ENCODE peak calls at places on chromosomes 5 and 9, in nine cellular contexts. D, O, I, N, M, T, G, C and V are unnamed samples.

GRCh38 chr5:139611703-139612584 is 36.2 kb upstream of the CXXC5 start:
- DNase-seq in G (no peak), O (peak), I (no peak), M (peak), D (no peak), C (no peak), N (no peak), T (no peak), V (no peak)

GRCh38 chr5:117149312-117149711 is 574.7 kb upstream of the SEMA6A start:
- DNase-seq in O (no peak), N (no peak), I (no peak), D (no peak), G (no peak), C (no peak), M (no peak), T (no peak), V (no peak)

GRCh38 chr5:180439911-180440769 is 54.0 kb upstream of the CNOT6 start:
- DNase-seq in D (no peak), C (no peak), M (no peak), O (no peak), N (peak), I (no peak), G (no peak), T (no peak), V (no peak)

GRCh38 chr9:61674465-61674864 is 484.6 kb downstream of the SPATA31A7 start:
- DNase-seq in G (no peak), T (no peak), D (no peak), O (no peak), N (no peak), C (no peak), I (no peak), M (no peak), V (no peak)

GRCh38 chr5:32522429-32523143 is 62.8 kb upstream of the SUB1 start:
- DNase-seq in N (no peak), D (peak), M (peak), C (peak), O (peak), I (no peak), G (peak), T (no peak), V (peak)

GRCh38 chr9:124659099-124659659 is 111.9 kb downstream of the NR6A1 start:
- DNase-seq in M (peak), O (peak), T (peak), I (peak), G (peak), C (peak), D (peak), N (no peak), V (peak)

GRCh38 chr5:104513194-104513602 is 950.6 kb upstream of the NUDT12 start:
- DNase-seq in M (peak), G (peak), D (peak), N (no peak), I (no peak), O (peak), T (peak), C (no peak), V (no peak)

GRCh38 chr5:165735388-165735787 is 2230.0 kb downstream of the MAT2B start:
- DNase-seq in G (no peak), D (no peak), N (no peak), O (no peak), T (no peak), C (no peak), M (no peak), I (no peak), V (no peak)

GRCh38 chr5:71932649-71933338 is 174.5 kb upstream of the MAP1B start:
- DNase-seq in M (peak), D (peak), C (peak), N (peak), G (peak), T (peak), O (peak), I (no peak), V (no peak)

GRCh38 chr9:34899535-34900158 is 58.4 kb upstream of the PHF24 start:
- DNase-seq in T (peak), N (peak), M (peak), C (peak), I (peak), D (peak), O (peak), G (peak), V (peak)

GRCh38 chr9:3532158-3532557 is 6.4 kb upstream of the RFX3 start:
- DNase-seq in D (no peak), M (no peak), G (no peak), N (no peak), T (no peak), C (no peak), O (no peak), I (no peak), V (no peak)

GRCh38 chr9:93136011-93136440 is 2.0 kb upstream of the NINJ1 start:
- DNase-seq in C (no peak), T (no peak), O (peak), M (peak), N (no peak), D (peak), G (no peak), I (no peak), V (no peak)

GRCh38 chr5:178381206-178381605 is 148.6 kb upstream of the PHYKPL start:
- DNase-seq in N (no peak), T (no peak), G (no peak), C (peak), O (no peak), M (no peak), I (no peak), D (no peak), V (no peak)

GRCh38 chr5:168364738-168365550 is 73.5 kb downstream of the WWC1 start:
- DNase-seq in D (peak), O (peak), G (peak), I (no peak), T (peak), M (peak), N (no peak), C (no peak), V (no peak)

GRCh38 chr5:179404321-179405053 is 59.2 kb upstream of the ADAMTS2 start:
- DNase-seq in C (no peak), G (no peak), T (no peak), N (no peak), M (peak), I (peak), O (peak), D (no peak), V (no peak)

GRCh38 chr5:135379052-135379654 is 19.9 kb downstream of the MACROH2A1 start:
- DNase-seq in D (peak), N (no peak), M (peak), T (no peak), O (peak), I (no peak), G (no peak), C (no peak), V (no peak)

GRCh38 chr9:108041551-108041950 is 552.0 kb upstream of the KLF4 start:
- DNase-seq in D (peak), I (no peak), O (peak), N (no peak), G (peak), T (no peak), M (peak), C (no peak), V (no peak)

GRCh38 chr5:122726990-122727616 is 47.8 kb upstream of the SNX2 start:
- DNase-seq in N (no peak), T (no peak), D (peak), C (no peak), I (no peak), G (peak), M (peak), O (peak), V (peak)

GRCh38 chr5:528625-529511 is 4.6 kb upstream of the SLC9A3 start:
- DNase-seq in G (no peak), D (no peak), C (peak), N (no peak), M (no peak), T (no peak), I (no peak), O (no peak), V (no peak)

GRCh38 chr5:59062986-59063683 is 480.3 kb downstream of the RAB3C start:
- DNase-seq in D (peak), N (no peak), G (peak), I (no peak), M (peak), O (no peak), C (no peak), T (peak), V (no peak)

GRCh38 chr5:176405656-176406435 is 10.5 kb downstream of the CLTB start:
- DNase-seq in O (no peak), C (no peak), T (peak), N (no peak), M (no peak), D (no peak), I (peak), G (no peak), V (no peak)

DNA sequence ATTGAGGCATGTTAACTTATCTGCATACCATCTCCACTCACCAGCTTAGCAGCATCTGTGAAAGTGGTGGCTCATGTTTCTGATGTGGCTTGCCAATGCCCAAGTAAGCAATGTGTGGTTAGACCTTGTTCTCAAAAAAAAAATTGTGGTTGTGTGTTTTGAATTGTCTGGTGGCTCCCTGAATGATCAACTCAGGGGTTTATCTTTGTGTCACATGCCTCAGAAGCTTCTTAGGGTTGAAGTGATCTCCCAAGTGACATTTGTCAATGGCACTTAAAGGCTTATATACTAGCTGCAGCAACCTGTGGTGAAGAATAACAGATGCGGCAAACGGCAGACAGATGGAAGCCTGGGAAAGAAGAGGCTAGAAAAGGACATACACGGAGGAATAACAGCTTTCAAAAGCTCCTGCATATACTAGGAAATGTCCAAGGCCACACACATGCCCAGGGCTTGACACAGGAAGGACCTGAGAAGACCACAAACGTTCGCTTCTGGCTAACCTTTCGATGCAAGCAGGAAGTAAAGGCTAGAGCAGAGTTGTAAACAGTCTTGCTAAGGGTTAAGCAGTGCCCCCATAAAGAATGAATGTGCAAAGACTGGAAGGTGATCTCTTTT is 42.2 kb upstream of the FSD1L start:
- DNase-seq in D (peak), N (no peak), O (peak), T (no peak), C (no peak), I (peak), M (no peak), G (peak), V (no peak)
- H3K4me3 ChIP-seq in D (no peak), N (no peak), O (no peak), T (no peak), C (no peak), I (no peak), M (no peak), G (no peak), V (no peak)

DNA sequence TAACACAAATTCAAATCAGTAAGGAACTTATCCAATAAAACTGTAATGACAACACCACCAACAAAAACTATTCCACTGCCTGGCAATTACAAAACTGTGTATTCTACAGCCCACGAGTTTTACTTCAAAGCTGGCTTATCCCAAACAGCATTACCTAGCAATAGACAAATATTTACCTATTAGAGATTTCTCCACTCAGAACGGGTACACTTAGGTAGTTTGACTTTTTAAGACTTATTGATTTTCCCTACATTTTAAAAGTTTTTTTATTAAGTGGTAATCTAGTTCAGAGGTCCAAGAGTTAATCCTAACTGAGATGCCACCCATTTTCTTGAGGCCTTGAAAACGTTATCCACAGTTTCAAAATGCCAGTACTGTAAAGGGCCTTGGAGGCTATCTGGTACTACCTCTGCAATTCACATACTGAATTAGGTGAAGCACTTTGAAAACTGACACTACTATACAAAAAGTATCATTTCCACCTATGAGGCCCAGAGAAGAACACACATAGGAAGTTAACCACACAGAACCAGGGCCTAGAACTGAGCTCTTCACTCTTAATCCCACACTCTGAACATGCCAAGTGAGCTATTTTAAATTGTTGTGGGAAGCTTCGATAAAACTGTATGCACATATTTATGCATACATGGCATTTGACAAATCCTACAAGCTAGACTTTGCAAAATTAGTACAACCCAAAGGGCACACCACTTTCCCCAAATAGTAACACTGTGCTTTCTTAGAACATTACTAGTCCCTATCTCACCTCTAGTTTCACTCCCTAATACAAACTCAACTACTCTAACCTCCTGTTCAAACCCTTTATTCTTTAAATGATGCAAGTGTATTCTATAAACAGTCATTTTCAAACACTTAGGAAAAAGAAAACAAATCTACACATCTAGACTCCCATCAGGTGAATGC is 2.1 kb downstream of the NADK2 start:
- DNase-seq in O (peak), C (no peak), I (no peak), N (no peak), D (peak), T (peak), M (no peak), G (no peak), V (no peak)
- H3K4me3 ChIP-seq in O (peak), C (peak), I (no peak), N (no peak), D (peak), T (peak), M (peak), G (peak), V (peak)

DNA sequence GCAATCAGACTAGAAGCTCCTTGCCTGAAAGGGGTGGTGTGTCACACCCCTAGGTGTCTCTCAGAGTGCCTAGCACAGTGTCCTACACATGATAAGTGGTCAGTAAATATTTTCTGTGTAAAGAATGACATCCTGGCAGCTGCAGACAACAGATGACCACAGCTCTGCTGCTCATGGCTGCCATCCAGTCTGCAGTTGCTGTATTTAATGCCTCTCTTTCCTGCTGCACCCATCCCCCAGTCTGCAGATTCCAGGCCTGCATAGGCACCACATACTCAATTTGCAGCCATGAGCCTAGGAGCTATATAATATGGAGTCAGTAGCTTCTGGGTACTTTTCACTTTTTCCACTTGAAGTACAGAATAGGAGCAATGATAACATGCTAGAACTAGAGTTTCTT is 94.9 kb upstream of the NR4A3 start:
- DNase-seq in D (no peak), C (no peak), T (no peak), I (no peak), M (no peak), G (no peak), O (peak), N (no peak), V (no peak)
- H3K4me3 ChIP-seq in D (no peak), C (no peak), T (no peak), I (no peak), M (no peak), G (no peak), O (no peak), N (no peak), V (no peak)

GRCh38 chr9:110703669-110704068 is 35.1 kb downstream of the MUSK start:
- DNase-seq in I (no peak), O (no peak), M (no peak), T (no peak), G (no peak), D (no peak), C (no peak), N (no peak), V (no peak)

GRCh38 chr9:110700953-110701352 is 32.4 kb downstream of the MUSK start:
- DNase-seq in G (no peak), O (peak), I (no peak), D (peak), T (no peak), N (no peak), C (no peak), M (peak), V (no peak)
- H3K4me3 ChIP-seq in G (no peak), O (no peak), I (no peak), D (no peak), T (no peak), N (no peak), C (no peak), M (no peak), V (no peak)

DNA sequence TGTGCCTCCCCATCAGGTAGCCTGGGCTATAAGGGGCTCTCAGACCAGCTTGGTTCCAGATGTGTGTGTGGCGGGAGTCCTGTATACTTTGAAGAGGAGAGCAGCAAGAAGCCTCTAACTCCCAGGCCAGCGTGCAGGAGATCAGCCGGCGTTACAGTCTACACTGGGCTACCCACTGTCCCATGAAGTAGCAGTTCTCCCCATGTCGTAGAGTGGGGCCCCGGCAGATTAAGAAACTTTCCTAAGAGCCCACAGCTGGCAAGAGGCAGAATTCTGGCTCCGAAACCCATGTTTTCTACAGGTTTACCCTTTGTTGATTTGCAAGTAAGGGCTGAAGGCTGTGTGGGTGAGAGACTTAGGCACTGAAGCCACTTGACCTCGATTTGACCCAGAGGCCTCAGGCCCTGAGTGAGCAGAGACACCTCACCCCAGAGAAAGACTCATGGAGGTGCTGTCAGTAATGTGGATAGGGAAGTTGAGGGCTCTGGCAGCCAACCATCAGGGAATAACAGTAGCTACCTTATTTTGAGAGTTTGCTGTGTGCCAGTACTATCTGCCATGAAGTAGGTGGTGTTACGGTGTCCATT is 906 bp upstream of the B4GALT1 start:
- DNase-seq in M (no peak), O (peak), G (no peak), I (no peak), N (no peak), T (peak), C (no peak), D (no peak), V (no peak)
- H3K4me3 ChIP-seq in M (peak), O (peak), G (peak), I (peak), N (peak), T (peak), C (peak), D (peak), V (peak)

GRCh38 chr5:141701341-141702119 is 19.5 kb upstream of the ARAP3 start:
- DNase-seq in N (no peak), T (no peak), O (no peak), M (no peak), D (no peak), C (no peak), G (no peak), I (peak), V (no peak)

GRCh38 chr5:141704782-141705297 is 22.8 kb upstream of the ARAP3 start:
- DNase-seq in O (no peak), D (no peak), G (no peak), N (no peak), I (no peak), C (no peak), T (no peak), M (no peak), V (no peak)

GRCh38 chr5:141705503-141705902 is 23.5 kb upstream of the ARAP3 start:
- DNase-seq in N (no peak), D (no peak), G (no peak), T (no peak), O (no peak), M (no peak), I (no peak), C (no peak), V (no peak)

GRCh38 chr5:141707535-141707934 is 25.5 kb upstream of the ARAP3 start:
- DNase-seq in T (no peak), D (no peak), G (no peak), O (no peak), M (no peak), C (no peak), I (no peak), N (no peak), V (no peak)

GRCh38 chr5:141703133-141703561 is 21.1 kb upstream of the ARAP3 start:
- DNase-seq in D (peak), G (no peak), C (no peak), O (peak), N (no peak), I (no peak), T (no peak), M (peak), V (no peak)
- H3K4me3 ChIP-seq in D (peak), G (peak), C (no peak), O (peak), N (peak), I (no peak), T (no peak), M (peak), V (peak)

DNA sequence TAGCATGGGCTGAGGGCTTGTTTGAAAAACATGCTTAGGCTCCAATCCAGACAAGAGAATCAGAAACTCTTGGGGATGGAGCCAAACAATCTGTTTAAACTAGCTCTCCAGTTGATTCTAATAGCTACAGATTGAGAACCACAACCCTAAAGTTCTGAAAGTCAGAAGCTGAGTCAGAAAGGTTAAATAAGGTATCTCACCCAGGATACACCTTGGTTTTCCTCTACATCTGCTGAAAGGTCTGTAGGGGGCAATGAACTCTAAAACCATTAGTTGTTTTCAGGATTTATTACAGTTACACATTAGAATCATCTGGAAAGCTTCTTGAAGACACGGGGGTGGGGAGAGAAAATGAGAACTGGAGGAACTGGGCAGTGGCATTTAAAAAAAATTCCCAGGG is 5.7 kb downstream of the GFM2 start:
- DNase-seq in I (no peak), N (no peak), D (no peak), O (no peak), M (no peak), G (no peak), C (no peak), T (no peak), V (no peak)
- H3K4me3 ChIP-seq in I (no peak), N (no peak), D (no peak), O (no peak), M (no peak), G (no peak), C (no peak), T (no peak), V (no peak)